ENCODE peak calls at places on chromosomes 13 and 19, in nine cellular contexts. B is iris pigment epithelial cell; Q is A549; W is left colon; J is activated B cell treated with CpG ODN at 0.5 μM for 24 hours; I is AG09319; U is EL; K is stimulated activated CD8-positive, alpha-beta memory T cell treated with anti-CD3 and anti-CD28 coated beads, Interleukin-2, amount 100 ng/mL, for 1 hour; T is activated T-helper 1 cell treated with Interleukin-2 at 50 U/mL for 16 hours. V is an unnamed sample.

GRCh38 chr19:28427256-28428083 is 785.5 kb downstream of the UQCRFS1 start:
- DNase-seq in U (peak), T (no peak), K (no peak), J (no peak), Q (no peak), I (no peak), W (no peak), B (no peak), V (no peak)

GRCh38 chr13:102825921-102826706 is 19.7 kb upstream of the ERCC5 start:
- DNase-seq in J (no peak), B (peak), U (peak), K (no peak), W (no peak), Q (no peak), I (peak), T (no peak), V (peak)

GRCh38 chr19:41997121-41997850 is 3.3 kb upstream of the ATP1A3 start:
- DNase-seq in Q (peak), T (no peak), U (peak), K (peak), B (peak), J (peak), I (no peak), W (no peak), V (no peak)

GRCh38 chr13:20192470-20193141 is at the start of gene GJB2:
- DNase-seq in B (no peak), Q (no peak), T (no peak), U (no peak), J (no peak), K (no peak), I (no peak), W (peak), V (no peak)

GRCh38 chr19:19627716-19628498 is at the start of gene LPAR2:
- DNase-seq in T (peak), K (peak), B (no peak), U (peak), J (peak), W (peak), I (no peak), Q (no peak), V (no peak)

GRCh38 chr13:77507931-77508776 is 27.4 kb upstream of the SCEL start:
- DNase-seq in I (no peak), K (no peak), U (peak), J (no peak), Q (peak), W (no peak), T (no peak), B (peak), V (peak)

GRCh38 chr19:2661615-2662014 is 40.9 kb downstream of the GNG7 start:
- DNase-seq in Q (peak), U (no peak), J (no peak), W (no peak), K (no peak), B (peak), T (no peak), I (no peak), V (no peak)

GRCh38 chr19:912181-913079 is 589 bp downstream of the R3HDM4 start:
- DNase-seq in B (no peak), T (no peak), K (no peak), J (no peak), W (no peak), U (no peak), I (no peak), Q (no peak), V (no peak)

GRCh38 chr19:49442354-49442753 is 1.0 kb upstream of the SLC17A7 start:
- DNase-seq in W (no peak), I (no peak), K (no peak), U (peak), Q (peak), B (no peak), T (no peak), J (no peak), V (no peak)

GRCh38 chr13:79870766-79871165 is 389.8 kb downstream of the NDFIP2 start:
- DNase-seq in Q (no peak), J (no peak), T (no peak), I (no peak), U (peak), W (no peak), B (peak), K (no peak), V (no peak)

GRCh38 chr13:79781829-79782540 is 301.0 kb downstream of the NDFIP2 start:
- DNase-seq in W (no peak), J (no peak), B (no peak), I (no peak), T (no peak), K (no peak), Q (no peak), U (peak), V (no peak)

GRCh38 chr13:79591493-79591892 is 110.5 kb downstream of the NDFIP2 start:
- DNase-seq in Q (no peak), B (no peak), K (no peak), J (no peak), I (no peak), U (no peak), W (no peak), T (no peak), V (no peak)

GRCh38 chr13:76692326-76692725 is 193.9 kb downstream of the KCTD12 start:
- DNase-seq in T (no peak), W (no peak), J (no peak), I (no peak), U (no peak), Q (no peak), K (no peak), B (no peak), V (no peak)

GRCh38 chr13:113786262-113786841 is 27.3 kb downstream of the TMEM255B start:
- DNase-seq in I (no peak), Q (no peak), K (no peak), U (peak), B (peak), J (no peak), W (no peak), T (no peak), V (no peak)

GRCh38 chr19:4164262-4164661 is 10.8 kb downstream of the CREB3L3 start:
- DNase-seq in I (no peak), B (no peak), K (no peak), J (no peak), Q (no peak), W (no peak), T (no peak), U (no peak), V (no peak)

GRCh38 chr19:29293736-29294342 is 80.9 kb upstream of the UQCRFS1 start:
- DNase-seq in B (no peak), T (no peak), W (no peak), Q (no peak), J (no peak), U (no peak), K (no peak), I (no peak), V (no peak)

GRCh38 chr19:2302319-2303208 is 5.4 kb downstream of the LINGO3 start:
- DNase-seq in I (no peak), U (peak), Q (no peak), W (peak), K (no peak), B (peak), T (no peak), J (peak), V (no peak)

GRCh38 chr13:104764600-104764999 is 1698.4 kb upstream of the SLC10A2 start:
- DNase-seq in B (no peak), W (no peak), K (no peak), Q (no peak), I (no peak), U (no peak), T (no peak), J (no peak), V (no peak)

GRCh38 chr13:53197424-53197823 is 168.8 kb downstream of the OLFM4 start:
- DNase-seq in W (no peak), I (no peak), T (no peak), K (no peak), J (no peak), Q (no peak), U (no peak), B (no peak), V (no peak)

GRCh38 chr19:39188960-39189359 is 7.8 kb upstream of the NCCRP1 start:
- DNase-seq in I (no peak), T (no peak), U (no peak), J (no peak), B (no peak), Q (no peak), W (no peak), K (no peak), V (no peak)

GRCh38 chr19:9126900-9127405 is at the start of gene OR7G3:
- DNase-seq in K (no peak), W (no peak), B (no peak), Q (no peak), I (no peak), T (no peak), J (no peak), U (no peak), V (no peak)

GRCh38 chr13:40502236-40502635 is 164.2 kb downstream of the FOXO1 start:
- DNase-seq in I (no peak), U (no peak), K (no peak), T (no peak), B (peak), J (no peak), W (no peak), Q (no peak), V (no peak)

GRCh38 chr19:29805026-29805925 is 6.5 kb upstream of the CCNE1 start:
- DNase-seq in U (peak), Q (peak), I (no peak), T (no peak), K (no peak), W (no peak), B (peak), J (no peak), V (no peak)

GRCh38 chr19:41957161-41957837 is 1.8 kb downstream of the RABAC1 start:
- DNase-seq in W (peak), U (no peak), I (no peak), J (no peak), Q (no peak), B (no peak), T (no peak), K (no peak), V (no peak)

GRCh38 chr13:33284016-33284415 is 1.5 kb downstream of the STARD13 start:
- DNase-seq in K (no peak), U (peak), I (peak), W (no peak), J (no peak), T (no peak), B (peak), Q (no peak), V (no peak)

GRCh38 chr13:48784906-48785555 is 131.3 kb downstream of the CYSLTR2 start:
- DNase-seq in B (no peak), Q (no peak), J (no peak), I (no peak), W (no peak), K (no peak), U (no peak), T (no peak), V (no peak)

GRCh38 chr13:112071902-112072530 is 5.1 kb downstream of the SOX1 start:
- DNase-seq in U (no peak), B (no peak), J (no peak), W (no peak), Q (no peak), K (no peak), I (no peak), T (no peak), V (no peak)

GRCh38 chr13:26987614-26988013 is 184.0 kb downstream of the USP12 start:
- DNase-seq in W (no peak), B (no peak), I (no peak), K (no peak), U (no peak), T (no peak), J (no peak), Q (no peak), V (no peak)

GRCh38 chr19:12648088-12648487 is 18.5 kb downstream of the MAN2B1 start:
- DNase-seq in B (no peak), I (no peak), K (no peak), Q (no peak), W (no peak), T (no peak), U (no peak), J (no peak), V (no peak)

V was measured in AG09309.